ENCODE peak calls at places on chromosome 15, in five cellular contexts. K is aorta, N is tibial nerve, U is cardiac muscle cell, B is fibroblast of lung. F is an unnamed sample.

GRCh38 chr15:99961011-99961441 is 227.8 kb upstream of the LYSMD4 start:
- DNase-seq in B (no peak), N (no peak), K (no peak), U (peak), F (no peak)

GRCh38 chr15:38036790-38037338 is 102.4 kb downstream of the TMCO5A start:
- DNase-seq in U (no peak), K (no peak), B (no peak), N (no peak), F (no peak)

GRCh38 chr15:69393831-69394491 is 20.2 kb upstream of the KIF23 start:
- DNase-seq in N (no peak), B (peak), U (no peak), K (no peak), F (no peak)

GRCh38 chr15:48644827-48645557 is 517 bp downstream of the FBN1 start:
- DNase-seq in N (no peak), B (peak), U (peak), K (peak), F (peak)

GRCh38 chr15:93997071-93997658 is 234.2 kb upstream of the MCTP2 start:
- DNase-seq in B (no peak), U (peak), K (no peak), N (no peak), F (no peak)

GRCh38 chr15:38308797-38309196 is 56.2 kb downstream of the SPRED1 start:
- DNase-seq in U (no peak), K (no peak), B (peak), N (no peak), F (no peak)

GRCh38 chr15:60972866-60973265 is 256.2 kb downstream of the RORA start:
- DNase-seq in B (peak), U (peak), K (no peak), N (no peak), F (no peak)

GRCh38 chr15:89436560-89437311 is 59.6 kb downstream of the RHCG start:
- DNase-seq in B (no peak), N (no peak), K (no peak), U (no peak), F (no peak)

GRCh38 chr15:51649659-51650521 is 27.3 kb upstream of the DMXL2 start:
- DNase-seq in K (no peak), U (peak), N (no peak), B (peak), F (peak)

GRCh38 chr15:82047493-82048446 is 2.0 kb upstream of the MEX3B start:
- DNase-seq in B (peak), U (peak), N (peak), K (no peak), F (no peak)

GRCh38 chr15:63481105-63481810 is 23.1 kb upstream of the USP3 start:
- DNase-seq in U (no peak), N (no peak), B (no peak), K (no peak), F (no peak)

GRCh38 chr15:90035095-90035834 is 34.1 kb downstream of the ZNF710 start:
- DNase-seq in U (peak), N (no peak), B (peak), K (peak), F (no peak)

GRCh38 chr15:77346637-77347036 is 73.3 kb downstream of the PEAK1 start:
- DNase-seq in B (no peak), U (no peak), K (no peak), N (no peak), F (no peak)

GRCh38 chr15:33154366-33155166 is 39.9 kb downstream of the FMN1 start:
- DNase-seq in N (peak), K (peak), B (peak), U (peak), F (no peak)

GRCh38 chr15:82812994-82813393 is 3.6 kb downstream of the WHAMM start:
- DNase-seq in U (no peak), K (no peak), B (no peak), N (no peak), F (no peak)

GRCh38 chr15:71357357-71357756 is 242.1 kb downstream of the THSD4 start:
- DNase-seq in B (no peak), K (peak), U (peak), N (no peak), F (no peak)

GRCh38 chr15:33903661-33904060 is 64.6 kb upstream of the CHRM5 start:
- DNase-seq in K (no peak), U (no peak), N (no peak), B (no peak), F (no peak)

GRCh38 chr15:56261854-56262509 is 18.3 kb upstream of the RFX7 start:
- DNase-seq in K (no peak), B (no peak), U (no peak), N (no peak), F (no peak)

GRCh38 chr15:59688383-59688887 is 685 bp downstream of the BNIP2 start:
- DNase-seq in N (no peak), U (peak), K (no peak), B (peak), F (peak)

GRCh38 chr15:98904466-98905048 is 103.0 kb downstream of the PGPEP1L start:
- DNase-seq in B (peak), U (peak), N (no peak), K (no peak), F (peak)

GRCh38 chr15:98905981-98906711 is 101.4 kb downstream of the PGPEP1L start:
- DNase-seq in N (no peak), B (peak), U (no peak), K (no peak), F (no peak)

GRCh38 chr15:98900382-98900781 is 107.2 kb downstream of the PGPEP1L start:
- DNase-seq in N (no peak), K (no peak), U (peak), B (peak), F (no peak)

GRCh38 chr15:98901438-98901837 is 106.2 kb downstream of the PGPEP1L start:
- DNase-seq in K (no peak), N (no peak), B (no peak), U (no peak), F (no peak)

GRCh38 chr15:98903377-98904018 is 104.1 kb downstream of the PGPEP1L start:
- DNase-seq in K (no peak), N (no peak), B (peak), U (peak), F (no peak)
- H3K27ac ChIP-seq in K (no peak), N (no peak), B (peak), U (no peak), F (no peak)

DNA sequence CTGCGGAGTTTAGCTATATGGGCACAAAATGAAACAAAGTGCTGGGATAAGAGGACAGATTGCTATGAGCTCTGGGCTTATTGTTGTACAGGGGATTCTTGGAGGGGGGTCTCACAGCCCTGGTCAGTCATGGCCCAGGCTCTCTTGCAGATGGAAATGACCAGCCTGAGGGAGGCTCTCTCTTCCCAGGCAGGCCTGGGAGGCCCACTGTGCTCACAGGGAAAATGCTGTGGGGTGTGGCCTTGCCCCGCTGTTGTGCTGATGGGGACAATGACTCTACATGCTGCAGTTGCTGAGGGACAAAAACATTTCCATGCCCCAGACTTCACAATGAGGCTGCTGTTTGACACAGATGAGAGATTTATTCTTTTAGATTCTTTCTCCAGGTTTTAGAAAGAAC is 202.2 kb downstream of the KLF13 start:
- DNase-seq in K (no peak), B (no peak), U (no peak), N (no peak), F (no peak)
- H3K27ac ChIP-seq in K (no peak), B (no peak), U (no peak), N (no peak), F (no peak)

GRCh38 chr15:36884404-36885335 is 215.7 kb downstream of the MEIS2 start:
- DNase-seq in B (peak), K (no peak), N (no peak), U (no peak), F (no peak)
- H3K27ac ChIP-seq in B (no peak), K (no peak), N (no peak), U (peak), F (peak)

DNA sequence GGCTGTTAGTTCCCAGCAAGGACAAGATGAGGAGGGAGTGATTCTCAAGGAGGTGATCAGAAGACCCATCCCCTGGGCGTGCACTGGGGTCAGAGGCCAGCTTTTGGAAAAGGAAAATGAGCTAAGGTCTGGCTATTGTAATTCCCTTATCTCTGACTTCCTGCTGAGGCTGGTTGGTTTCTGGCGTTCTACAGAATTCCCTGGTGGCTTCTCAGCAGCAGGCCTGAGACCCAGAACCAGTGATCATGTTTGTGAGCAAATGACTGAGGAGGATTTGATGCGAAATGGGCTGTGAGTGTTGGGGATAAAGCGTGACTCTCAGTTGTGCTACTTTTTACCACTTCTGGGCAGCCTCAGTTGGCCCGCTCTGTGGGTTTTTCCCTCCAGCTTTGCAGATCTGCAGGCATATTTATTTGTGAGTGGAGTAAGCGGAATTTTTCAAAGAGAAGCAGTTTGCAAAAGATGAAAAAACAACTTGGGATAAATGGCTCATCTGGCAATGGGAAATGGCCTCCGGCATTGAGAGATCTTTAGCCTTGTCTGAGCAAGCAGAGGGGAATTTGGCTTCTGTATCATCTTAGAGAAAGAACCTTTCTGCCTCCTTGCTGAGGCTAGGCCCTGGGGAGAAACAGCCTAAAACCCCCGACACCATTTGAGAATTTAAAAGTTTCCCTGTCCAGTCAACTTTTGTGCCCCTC is 102.7 kb downstream of the SLCO3A1 start:
- DNase-seq in N (no peak), K (no peak), B (peak), U (peak), F (no peak)
- H3K27ac ChIP-seq in N (peak), K (no peak), B (no peak), U (peak), F (no peak)

GRCh38 chr15:74242296-74242929 is 6.3 kb downstream of the CCDC33 start:
- DNase-seq in U (peak), K (peak), N (no peak), B (peak), F (no peak)
- H3K27ac ChIP-seq in U (no peak), K (no peak), N (no peak), B (no peak), F (no peak)

GRCh38 chr15:24954783-24955548 is at the start of the genes SNRPN and SNURF:
- DNase-seq in N (peak), U (peak), B (peak), K (peak), F (peak)

GRCh38 chr15:24961967-24962366 is 7.2 kb downstream of the SNRPN start:
- DNase-seq in U (no peak), N (no peak), B (no peak), K (no peak), F (no peak)

GRCh38 chr15:24957691-24958090 is 2.9 kb downstream of the SNRPN start:
- DNase-seq in N (no peak), B (no peak), K (no peak), U (no peak), F (no peak)

GRCh38 chr15:24955549-24955929 is 752 bp downstream of the SNRPN start:
- DNase-seq in B (no peak), N (no peak), K (no peak), U (no peak), F (no peak)

DNA sequence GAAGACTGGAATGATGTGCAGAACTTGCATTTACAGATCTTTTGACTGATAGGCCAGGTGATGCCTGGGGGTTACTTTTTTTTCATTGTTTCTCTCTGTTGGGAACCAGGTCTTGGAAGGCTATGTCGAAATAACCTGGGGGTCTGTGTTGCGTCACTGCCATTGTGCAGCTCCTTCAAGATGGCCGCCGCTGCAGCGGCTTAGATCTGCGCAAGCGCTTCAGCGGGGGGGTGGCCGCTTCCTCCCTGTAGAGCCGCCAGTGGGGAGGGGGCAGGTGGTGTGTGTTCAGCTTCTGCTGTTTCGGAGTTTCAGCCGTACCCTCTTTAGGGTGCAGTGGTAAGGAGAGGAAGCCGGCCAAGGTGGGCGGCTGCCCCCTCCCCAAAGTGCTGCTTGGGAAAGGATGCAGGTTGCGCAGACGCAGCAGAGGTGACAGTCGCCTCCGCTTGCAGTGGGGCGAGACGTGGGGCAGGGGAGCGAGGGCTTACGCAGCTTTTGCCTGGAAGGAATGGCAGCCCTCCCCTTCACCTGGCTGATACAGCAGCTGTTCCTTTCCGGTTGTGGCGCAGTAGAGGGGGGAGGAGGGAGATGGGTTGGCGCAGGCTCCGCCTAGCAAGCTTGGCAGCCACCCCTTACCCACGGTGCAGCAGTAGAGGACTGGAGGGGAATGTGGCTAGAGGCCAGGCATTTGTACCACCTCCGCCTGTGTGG is 1.5 kb downstream of the SNRPN start:
- DNase-seq in K (peak), U (peak), N (no peak), B (peak), F (peak)
- H3K27ac ChIP-seq in K (peak), U (peak), N (peak), B (peak), F (peak)

GRCh38 chr15:57610130-57610529 is 18.4 kb downstream of the MYZAP start:
- DNase-seq in K (peak), U (peak), N (no peak), B (peak), F (no peak)

GRCh38 chr15:57607570-57608000 is 15.9 kb downstream of the MYZAP start:
- DNase-seq in U (peak), K (no peak), B (peak), N (no peak), F (no peak)

GRCh38 chr15:57611119-57611518 is 19.4 kb downstream of the MYZAP start:
- DNase-seq in U (no peak), K (no peak), B (no peak), N (no peak), F (no peak)

GRCh38 chr15:57606816-57607215 is 15.1 kb downstream of the MYZAP start:
- DNase-seq in K (no peak), B (no peak), U (no peak), N (no peak), F (no peak)

DNA sequence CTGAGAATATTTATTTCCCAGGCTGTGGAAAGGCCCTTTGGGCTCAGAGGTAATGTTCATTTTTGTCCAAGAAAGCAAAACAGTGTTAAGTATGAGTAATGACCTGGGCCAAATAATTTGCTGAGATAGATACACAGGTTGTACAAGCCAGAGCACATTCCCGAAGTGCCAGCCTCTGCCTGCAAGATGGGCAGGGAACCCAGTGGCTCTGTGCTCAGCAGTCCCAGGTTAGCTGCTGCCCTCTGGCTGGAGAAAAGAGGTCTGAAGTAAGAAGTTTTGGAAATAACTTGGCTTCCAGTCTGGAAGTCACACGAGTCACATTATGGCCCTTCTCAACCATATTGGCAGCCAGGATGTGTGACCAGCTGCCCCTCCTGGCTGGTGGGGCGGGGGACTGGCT is 20.2 kb downstream of the MYZAP start:
- DNase-seq in N (no peak), U (peak), K (peak), B (no peak), F (no peak)
- H3K27ac ChIP-seq in N (no peak), U (peak), K (peak), B (no peak), F (no peak)

GRCh38 chr15:66735909-66736305 is 33.9 kb downstream of the SMAD6 start:
- DNase-seq in U (no peak), K (peak), N (peak), B (peak), F (no peak)
- H3K27ac ChIP-seq in U (peak), K (peak), N (peak), B (no peak), F (no peak)

DNA sequence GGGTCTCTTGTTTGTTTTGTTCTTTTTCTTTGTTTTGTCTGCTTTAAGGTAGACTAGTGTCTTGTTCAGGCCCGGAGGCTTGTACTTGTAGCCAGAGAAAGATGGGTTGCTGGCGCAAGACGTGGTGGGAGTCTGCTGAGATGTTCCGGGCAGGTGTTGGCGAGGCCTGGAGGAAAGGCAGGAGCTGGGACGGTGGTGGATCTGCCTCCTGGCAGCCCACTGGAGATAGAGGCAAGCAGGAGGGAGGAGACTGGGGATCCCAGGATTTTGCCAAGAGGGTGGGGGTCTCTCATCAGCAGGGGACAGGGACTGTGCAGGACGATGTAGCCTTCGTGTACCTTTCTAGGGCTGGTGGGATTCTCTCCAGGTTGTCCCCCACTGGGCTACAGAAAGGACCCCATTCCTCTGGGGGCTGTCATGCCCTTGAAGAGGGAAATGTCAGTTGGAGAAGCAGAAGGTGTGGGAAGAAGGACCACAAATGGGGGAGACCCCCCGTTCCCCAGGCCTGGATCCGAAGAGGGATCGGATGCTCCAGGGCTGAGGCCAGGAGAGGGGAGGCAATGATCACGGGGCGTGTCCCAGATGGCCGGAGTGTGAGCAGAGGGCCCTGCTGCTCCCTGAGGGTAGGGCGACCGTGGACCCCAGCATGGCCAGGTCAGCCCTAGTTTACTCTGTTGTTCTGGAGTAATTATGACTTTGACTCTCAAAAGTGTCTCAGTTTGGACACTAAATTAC is 7.0 kb downstream of the CHAC1 start:
- DNase-seq in B (no peak), N (no peak), K (no peak), U (no peak), F (no peak)
- H3K27ac ChIP-seq in B (no peak), N (no peak), K (no peak), U (no peak), F (no peak)

DNA sequence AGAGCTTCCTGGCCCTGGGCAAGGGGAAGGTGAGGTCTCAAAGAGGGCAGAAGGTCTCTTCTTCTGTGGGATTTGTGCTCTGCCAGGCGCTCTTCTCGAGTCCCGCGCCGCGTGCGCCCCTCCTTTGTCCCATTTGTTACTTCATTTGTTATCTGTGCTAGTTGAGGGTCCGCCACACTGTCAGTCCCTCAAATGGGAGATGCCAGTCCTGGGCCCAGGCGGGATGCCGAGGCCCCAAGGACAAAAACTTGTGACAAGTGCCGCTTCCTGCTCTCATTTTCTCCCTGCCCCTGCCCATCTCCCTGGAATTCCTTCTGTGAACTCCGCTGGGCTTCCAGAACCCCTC is 1.5 kb downstream of the ST8SIA2 start:
- DNase-seq in U (no peak), B (no peak), K (no peak), N (no peak), F (no peak)
- H3K27ac ChIP-seq in U (no peak), B (no peak), K (no peak), N (no peak), F (no peak)